ENCODE peak calls at places on chromosomes 7 and 10, in seven cellular contexts. L is RPMI7951; E is NCI-H1105; F is iris pigment epithelial cell; R is uterus; J is naive thymus-derived CD4-positive, alpha-beta T cell; X is activated CD4-positive, alpha-beta T cell treated with anti-CD3 and anti-CD28 coated beads for 4 hours. T is an unnamed sample.

GRCh38 chr7:90313908-90314307 is 7.2 kb downstream of the FAM237B start:
- DNase-seq in L (no peak), E (no peak), F (no peak), R (no peak), J (no peak), X (no peak), T (no peak)

GRCh38 chr7:71982847-71983246 is 429.3 kb downstream of the CALN1 start:
- DNase-seq in L (no peak), E (no peak), F (no peak), R (no peak), J (no peak), X (no peak), T (no peak)

GRCh38 chr10:95133016-95133752 is 60.9 kb upstream of the ACSM6 start:
- DNase-seq in L (peak), E (peak), F (peak), R (peak), J (peak), X (peak), T (peak)

GRCh38 chr10:24814568-24815313 is 91.1 kb upstream of the ARHGAP21 start:
- DNase-seq in L (peak), E (no peak), F (peak), R (no peak), J (no peak), X (no peak), T (no peak)

GRCh38 chr10:92146072-92146471 is 144.8 kb downstream of the CPEB3 start:
- DNase-seq in L (no peak), E (no peak), F (no peak), R (no peak), J (no peak), X (no peak), T (no peak)

GRCh38 chr10:43130756-43131155 is 7.5 kb upstream of the CSGALNACT2 start:
- DNase-seq in L (no peak), E (no peak), F (no peak), R (no peak), J (no peak), X (no peak), T (no peak)

GRCh38 chr10:5632430-5632829 is 34.0 kb downstream of the ASB13 start:
- DNase-seq in L (peak), E (no peak), F (no peak), R (no peak), J (no peak), X (no peak), T (no peak)

GRCh38 chr7:51949726-51950644 is 633.4 kb upstream of the COBL start:
- DNase-seq in L (no peak), E (no peak), F (peak), R (no peak), J (no peak), X (no peak), T (no peak)

GRCh38 chr7:129163875-129164544 is 19.5 kb downstream of the TSPAN33 start:
- DNase-seq in L (peak), E (peak), F (peak), R (no peak), J (peak), X (no peak), T (no peak)

GRCh38 chr7:155202106-155202871 is 95.4 kb upstream of the INSIG1 start:
- DNase-seq in L (no peak), E (no peak), F (no peak), R (no peak), J (no peak), X (no peak), T (no peak)

GRCh38 chr10:42979730-42980467 is 97.0 kb upstream of the RET start:
- DNase-seq in L (no peak), E (peak), F (no peak), R (peak), J (no peak), X (no peak), T (peak)

GRCh38 chr10:44064987-44065787 is 319.7 kb downstream of the CXCL12 start:
- DNase-seq in L (no peak), E (no peak), F (no peak), R (no peak), J (no peak), X (no peak), T (no peak)

GRCh38 chr10:128064615-128065580 is 61.3 kb downstream of the MKI67 start:
- DNase-seq in L (peak), E (no peak), F (peak), R (peak), J (peak), X (peak), T (peak)

GRCh38 chr7:99557196-99557607 is 1.2 kb upstream of the ZNF655 start:
- DNase-seq in L (no peak), E (no peak), F (peak), R (no peak), J (no peak), X (no peak), T (no peak)

GRCh38 chr10:310976-311639 is 175.9 kb downstream of the ZMYND11 start:
- DNase-seq in L (no peak), E (no peak), F (peak), R (no peak), J (no peak), X (no peak), T (no peak)

GRCh38 chr10:99551616-99552015 is 18.9 kb downstream of the NKX2-3 start:
- DNase-seq in L (no peak), E (no peak), F (no peak), R (no peak), J (no peak), X (no peak), T (no peak)

GRCh38 chr10:95193856-95194431 is at the start of gene ACSM6:
- DNase-seq in L (no peak), E (no peak), F (no peak), R (no peak), J (no peak), X (no peak), T (no peak)

GRCh38 chr10:36188461-36188860 is 546.4 kb upstream of the FZD8 start:
- DNase-seq in L (peak), E (no peak), F (no peak), R (no peak), J (no peak), X (no peak), T (no peak)

GRCh38 chr7:115054478-115055122 is 132.7 kb downstream of the MDFIC start:
- DNase-seq in L (no peak), E (no peak), F (no peak), R (no peak), J (no peak), X (no peak), T (no peak)

GRCh38 chr7:137097111-137097510 is 228.7 kb downstream of the CHRM2 start:
- DNase-seq in L (peak), E (no peak), F (peak), R (no peak), J (no peak), X (no peak), T (no peak)

GRCh38 chr10:84634636-84635035 is 306.2 kb downstream of the CCSER2 start:
- DNase-seq in L (no peak), E (no peak), F (no peak), R (no peak), J (no peak), X (no peak), T (no peak)

GRCh38 chr10:103776878-103777591 is 78.3 kb downstream of the SH3PXD2A start:
- DNase-seq in L (peak), E (no peak), F (no peak), R (peak), J (no peak), X (no peak), T (peak)

GRCh38 chr7:106871793-106872571 is 6.9 kb downstream of the PIK3CG start:
- DNase-seq in L (no peak), E (no peak), F (peak), R (no peak), J (no peak), X (no peak), T (no peak)

GRCh38 chr7:10973942-10974716 is 457 bp downstream of the PHF14 start:
- DNase-seq in L (peak), E (peak), F (peak), R (peak), J (peak), X (no peak), T (no peak)

GRCh38 chr10:110265573-110266193 is 39.0 kb downstream of the SMNDC1 start:
- DNase-seq in L (no peak), E (no peak), F (no peak), R (no peak), J (no peak), X (no peak), T (no peak)

GRCh38 chr7:113797420-113797995 is 121.3 kb downstream of the PPP1R3A start:
- DNase-seq in L (no peak), E (no peak), F (no peak), R (no peak), J (no peak), X (no peak), T (no peak)

GRCh38 chr10:125144693-125145623 is 15.4 kb downstream of the CTBP2 start:
- DNase-seq in L (peak), E (no peak), F (peak), R (no peak), J (no peak), X (no peak), T (peak)

GRCh38 chr10:3321123-3321522 is 148.5 kb upstream of the PITRM1 start:
- DNase-seq in L (no peak), E (no peak), F (no peak), R (no peak), J (no peak), X (no peak), T (no peak)

GRCh38 chr7:16718111-16718656 is 35.4 kb upstream of the TSPAN13 start:
- DNase-seq in L (no peak), E (no peak), F (no peak), R (no peak), J (no peak), X (no peak), T (no peak)

GRCh38 chr7:42549212-42549611 is 312.2 kb upstream of the GLI3 start:
- DNase-seq in L (peak), E (no peak), F (no peak), R (no peak), J (no peak), X (no peak), T (no peak)

GRCh38 chr7:18350678-18351077 is 144.9 kb upstream of the HDAC9 start:
- DNase-seq in L (no peak), E (no peak), F (no peak), R (no peak), J (no peak), X (no peak), T (no peak)

GRCh38 chr7:106129291-106129690 is 17.2 kb upstream of the SYPL1 start:
- DNase-seq in L (no peak), E (no peak), F (no peak), R (no peak), J (no peak), X (no peak), T (no peak)

GRCh38 chr10:121063744-121064143 is 212.6 kb downstream of the WDR11 start:
- DNase-seq in L (no peak), E (no peak), F (no peak), R (no peak), J (no peak), X (no peak), T (no peak)

T was measured in left cardiac atrium.